ENCODE peak calls at places on chromosomes 7 and 10, in six cellular contexts. U, E, W, A, D and Q are unnamed samples.

GRCh38 chr7:37285701-37286475 is 162.8 kb downstream of the ELMO1 start:
- DNase-seq in U (no peak), E (no peak), W (no peak), A (no peak), D (no peak), Q (no peak)

GRCh38 chr7:38840736-38841460 is 68.1 kb downstream of the VPS41 start:
- DNase-seq in U (peak; percentile 63), E (no peak), W (peak; percentile 70), A (no peak), D (no peak), Q (no peak)

GRCh38 chr10:110444009-110444347 is 53.7 kb upstream of the DUSP5 start:
- DNase-seq in U (no peak), E (peak; percentile 29), W (no peak), A (no peak), D (no peak), Q (no peak)

GRCh38 chr7:105352018-105352612 is 36.6 kb downstream of the SRPK2 start:
- DNase-seq in U (peak; percentile 33), E (peak; percentile 66), W (peak; percentile 93), A (peak; percentile 75), D (peak; percentile 51), Q (no peak)

GRCh38 chr10:61284222-61284890 is 168.8 kb downstream of the TMEM26 start:
- DNase-seq in U (peak; percentile 26), E (no peak), W (peak; percentile 96), A (no peak), D (no peak), Q (no peak)

GRCh38 chr7:157310676-157311185 is 26.1 kb upstream of the DNAJB6 start:
- DNase-seq in U (no peak), E (no peak), W (no peak), A (no peak), D (no peak), Q (no peak)

GRCh38 chr7:155597753-155598140 is 46.7 kb upstream of the RBM33 start:
- DNase-seq in U (no peak), E (no peak), W (peak; percentile 25), A (no peak), D (no peak), Q (no peak)

GRCh38 chr7:84236398-84236797 is 41.8 kb upstream of the SEMA3A start:
- DNase-seq in U (no peak), E (no peak), W (peak; percentile 65), A (no peak), D (no peak), Q (no peak)

GRCh38 chr10:86599729-86600128 is 54.6 kb upstream of the OPN4 start:
- DNase-seq in U (no peak), E (no peak), W (no peak), A (no peak), D (no peak), Q (peak; percentile 72)

GRCh38 chr10:113765910-113766309 is 14.4 kb downstream of the PLEKHS1 start:
- DNase-seq in U (no peak), E (no peak), W (no peak), A (no peak), D (no peak), Q (no peak)

GRCh38 chr10:20485554-20485953 is 411.6 kb downstream of the NEBL start:
- DNase-seq in U (no peak), E (no peak), W (no peak), A (no peak), D (no peak), Q (no peak)

GRCh38 chr7:40972426-40972825 is 730.5 kb downstream of the INHBA start:
- DNase-seq in U (no peak), E (no peak), W (peak; percentile 5), A (no peak), D (no peak), Q (no peak)

GRCh38 chr10:116607336-116607735 is 13.4 kb upstream of the PNLIPRP2 start:
- DNase-seq in U (no peak), E (no peak), W (no peak), A (no peak), D (no peak), Q (no peak)

GRCh38 chr10:69959911-69960310 is 92.7 kb upstream of the MACROH2A2 start:
- DNase-seq in U (no peak), E (peak; percentile 18), W (no peak), A (no peak), D (no peak), Q (peak; percentile 17)